ENCODE peak calls at places on chromosome 13, in six cellular contexts. U is astrocyte, C is A549, M is endothelial cell, W is esophagus squamous epithelium, V is PC-9. S is an unnamed sample.

GRCh38 chr13:41352935-41353801 is 42.1 kb downstream of the NAA16 start:
- DNase-seq in V (peak; percentile 53), M (peak; percentile 19), C (peak; percentile 20), W (no peak), U (peak; percentile 15), S (peak; percentile 45)

GRCh38 chr13:30561506-30561905 is 56.2 kb upstream of the USPL1 start:
- DNase-seq in U (peak; percentile 34), M (no peak), C (no peak), W (no peak), V (no peak), S (no peak)

GRCh38 chr13:99226493-99226892 is 25.8 kb downstream of the UBAC2 start:
- DNase-seq in W (no peak), U (peak; percentile 16), C (no peak), M (no peak), V (peak; percentile 1), S (no peak)

GRCh38 chr13:53105881-53106280 is 77.3 kb downstream of the OLFM4 start:
- DNase-seq in W (no peak), C (no peak), V (no peak), M (no peak), U (no peak), S (no peak)

GRCh38 chr13:46668302-46668720 is 115.3 kb downstream of the LRCH1 start:
- DNase-seq in V (no peak), W (no peak), C (no peak), M (peak; percentile 20), U (peak; percentile 91), S (peak; percentile 10)

GRCh38 chr13:21106089-21106488 is 44.7 kb upstream of the LATS2 start:
- DNase-seq in C (no peak), M (no peak), V (no peak), W (no peak), U (peak; percentile 73), S (no peak)

GRCh38 chr13:23288995-23289394 is 108.2 kb downstream of the SGCG start:
- DNase-seq in V (no peak), M (no peak), W (no peak), C (no peak), U (no peak), S (no peak)

GRCh38 chr13:57557979-57558529 is 73.5 kb upstream of the PCDH17 start:
- DNase-seq in M (no peak), U (no peak), W (no peak), V (no peak), C (no peak), S (no peak)

GRCh38 chr13:99374994-99375805 is 68.0 kb upstream of the GPR183 start:
- DNase-seq in W (peak; percentile 31), C (no peak), M (no peak), U (no peak), V (no peak), S (no peak)

GRCh38 chr13:44206429-44206828 is 167.2 kb upstream of the SERP2 start:
- DNase-seq in W (no peak), C (no peak), U (no peak), M (no peak), V (no peak), S (no peak)

GRCh38 chr13:72151241-72151640 is 284.2 kb upstream of the DACH1 start:
- DNase-seq in M (no peak), C (no peak), U (peak; percentile 92), W (no peak), V (no peak), S (peak; percentile 17)

GRCh38 chr13:74036373-74036772 is 97.8 kb downstream of the KLF12 start:
- DNase-seq in U (no peak), V (peak; percentile 73), W (no peak), M (no peak), C (no peak), S (peak; percentile 75)

GRCh38 chr13:41587490-41587889 is 130.1 kb downstream of the RGCC start:
- DNase-seq in U (no peak), W (no peak), C (no peak), M (peak; percentile 8), V (no peak), S (no peak)

GRCh38 chr13:48504606-48505369 is 28.1 kb downstream of the RCBTB2 start:
- DNase-seq in C (no peak), V (no peak), M (no peak), W (no peak), U (no peak), S (no peak)
- TF ChIP-seq CTCF in C (no peak), V (no peak), M (no peak), W (no peak), U (no peak), S (no peak)

DNA sequence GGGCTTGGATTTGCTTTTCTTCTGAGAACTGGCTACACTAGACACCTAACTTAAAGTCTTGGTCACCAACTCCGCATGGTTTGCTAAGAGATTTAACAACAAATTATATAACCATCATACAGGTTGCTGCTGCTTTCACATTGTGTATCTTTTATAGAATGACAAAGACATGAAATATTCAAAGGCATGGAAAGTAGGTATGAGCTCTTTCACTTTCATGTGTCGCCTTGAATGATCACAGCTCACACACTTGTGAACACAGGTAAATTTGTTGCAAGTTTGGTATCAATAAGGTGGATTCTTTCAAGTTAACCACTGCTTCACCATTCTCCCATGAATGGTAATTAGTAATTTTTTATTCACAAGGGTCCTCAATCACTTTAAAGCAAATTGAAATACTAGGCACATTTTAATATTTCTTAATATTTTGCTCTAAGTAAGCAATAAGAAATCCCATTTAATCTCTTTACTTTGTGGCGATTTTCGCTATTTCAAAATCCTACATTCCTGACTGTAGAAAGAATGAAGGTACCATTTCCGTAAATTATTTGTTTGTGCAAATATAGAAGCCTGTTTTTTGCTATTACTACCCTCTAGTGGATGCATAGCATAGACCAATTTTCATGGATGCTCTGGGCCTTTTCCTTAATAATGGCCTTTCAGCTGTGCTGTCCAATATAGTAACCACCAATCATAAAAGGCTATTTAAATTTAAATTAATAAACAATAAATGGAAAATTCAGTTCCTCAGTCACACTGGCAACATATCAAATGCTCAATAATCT is 45.5 kb upstream of the FREM2 start:
- DNase-seq in V (no peak), M (no peak), C (no peak), U (no peak), W (no peak), S (no peak)
- TF ChIP-seq CTCF in V (peak; percentile 53), M (peak; percentile 16), C (no peak), U (peak; percentile 21), W (no peak), S (no peak)

GRCh38 chr13:37640499-37640898 is 41.9 kb upstream of the POSTN start:
- DNase-seq in U (peak; percentile 59), M (peak; percentile 14), W (no peak), C (peak; percentile 4), V (no peak), S (peak; percentile 38)
- TF ChIP-seq CTCF in U (peak; percentile 75), M (no peak), W (peak; percentile 14), C (peak; percentile 52), V (peak; percentile 69), S (peak; percentile 45)

GRCh38 chr13:103514188-103514587 is 448.0 kb upstream of the SLC10A2 start:
- DNase-seq in U (no peak), C (no peak), V (no peak), W (no peak), M (no peak), S (no peak)

GRCh38 chr13:103515410-103515809 is 449.2 kb upstream of the SLC10A2 start:
- DNase-seq in V (no peak), M (no peak), W (no peak), C (no peak), U (no peak), S (no peak)

GRCh38 chr13:103510007-103510406 is 443.8 kb upstream of the SLC10A2 start:
- DNase-seq in W (no peak), C (no peak), U (no peak), V (no peak), M (no peak), S (no peak)
- TF ChIP-seq CTCF in W (no peak), C (no peak), U (no peak), V (no peak), M (peak; percentile 38), S (no peak)

GRCh38 chr13:63631006-63631405 is 2215.4 kb upstream of the PCDH20 start:
- DNase-seq in U (no peak), C (no peak), W (no peak), M (no peak), V (no peak), S (no peak)

GRCh38 chr13:63636231-63636993 is 2220.8 kb upstream of the PCDH20 start:
- DNase-seq in M (peak; percentile 5), V (no peak), C (peak; percentile 0), W (no peak), U (no peak), S (peak; percentile 4)
- TF ChIP-seq CTCF in M (peak; percentile 40), V (no peak), C (peak; percentile 24), W (no peak), U (no peak), S (no peak)

GRCh38 chr13:114142137-114142550 is 9.7 kb upstream of the RASA3 start:
- DNase-seq in V (no peak), W (no peak), C (no peak), U (no peak), M (no peak), S (no peak)

GRCh38 chr13:114140131-114140908 is 7.9 kb upstream of the RASA3 start:
- DNase-seq in W (no peak), C (no peak), V (no peak), U (no peak), M (no peak), S (no peak)

GRCh38 chr13:114140909-114141255 is 8.5 kb upstream of the RASA3 start:
- DNase-seq in V (no peak), C (no peak), M (no peak), W (no peak), U (no peak), S (no peak)

GRCh38 chr13:114142640-114143490 is 10.4 kb upstream of the RASA3 start:
- DNase-seq in U (no peak), W (no peak), V (no peak), C (no peak), M (no peak), S (no peak)

GRCh38 chr13:114141261-114141996 is 9.0 kb upstream of the RASA3 start:
- DNase-seq in W (no peak), V (no peak), U (no peak), C (no peak), M (no peak), S (no peak)
- TF ChIP-seq CTCF in W (no peak), V (no peak), U (no peak), C (no peak), M (no peak), S (no peak)

S was measured in RWPE1.